ENCODE peak calls at places on chromosome 6, in six cellular contexts. Q is heart right ventricle, K is iPS DF 6.9, L is left ventricle myocardium inferior, T is AG04450, V is uterus. A is an unnamed sample. For H3K9me3 and H3K27me3, the result is how much of the 10 kb centered on the place peaks cover.

GRCh38 chr6:125983246-125983945 is 2.9 kb upstream of the TRMT11 start:
- DNase-seq in Q (no peak), K (no peak), L (no peak), T (no peak), V (no peak), A (no peak)

GRCh38 chr6:74333406-74333805 is 637.4 kb downstream of the CD109 start:
- DNase-seq in Q (no peak), K (no peak), L (no peak), T (no peak), V (no peak), A (no peak)

GRCh38 chr6:16239798-16240123 is 1.4 kb downstream of the GMPR start:
- DNase-seq in Q (peak), K (no peak), L (no peak), T (no peak), V (no peak), A (no peak)

GRCh38 chr6:89007209-89008001 is 44.0 kb upstream of the RNGTT start:
- DNase-seq in Q (no peak), K (no peak), L (no peak), T (no peak), V (no peak), A (no peak)

GRCh38 chr6:127464881-127465459 is 5.8 kb upstream of the KIAA0408 start:
- DNase-seq in Q (peak), K (peak), L (peak), T (no peak), V (peak), A (peak)

GRCh38 chr6:139029470-139030210 is 1.1 kb downstream of the ABRACL start:
- DNase-seq in Q (peak), K (no peak), L (peak), T (peak), V (peak), A (no peak)

GRCh38 chr6:88780714-88781389 is 182.6 kb downstream of the RNGTT start:
- DNase-seq in Q (peak), K (peak), L (no peak), T (peak), V (peak), A (peak)

GRCh38 chr6:164826831-164827468 is 482.5 kb downstream of the C6orf118 start:
- DNase-seq in Q (no peak), K (no peak), L (no peak), T (no peak), V (no peak), A (no peak)

GRCh38 chr6:31907158-31907813 is 5.4 kb upstream of the ZBTB12 start:
- DNase-seq in Q (no peak), K (no peak), L (no peak), T (peak), V (peak), A (no peak)

GRCh38 chr6:53294095-53294494 is 54.7 kb downstream of the ELOVL5 start:
- DNase-seq in Q (no peak), K (no peak), L (no peak), T (no peak), V (no peak), A (peak)

GRCh38 chr6:14851286-14851685 is 394.6 kb upstream of the JARID2 start:
- DNase-seq in Q (no peak), K (no peak), L (no peak), T (no peak), V (no peak), A (no peak)

GRCh38 chr6:31665501-31666336 is at the start of gene CSNK2B:
- DNase-seq in Q (peak), K (peak), L (peak), T (peak), V (peak), A (peak)

GRCh38 chr6:147506704-147507114 is 1.8 kb upstream of the SAMD5 start:
- DNase-seq in Q (peak), K (no peak), L (peak), T (no peak), V (peak), A (no peak)

GRCh38 chr6:132527791-132528190 is 10.3 kb upstream of the TAAR9 start:
- DNase-seq in Q (no peak), K (no peak), L (no peak), T (no peak), V (no peak), A (no peak)

GRCh38 chr6:163956571-163957407 is 542.3 kb downstream of the QKI start:
- DNase-seq in Q (peak), K (peak), L (peak), T (peak), V (peak), A (peak)

GRCh38 chr6:81487489-81487888 is 265.0 kb downstream of the TENT5A start:
- DNase-seq in Q (peak), K (no peak), L (peak), T (no peak), V (peak), A (no peak)

GRCh38 chr6:2225422-2226392 is 19.7 kb downstream of the GMDS start:
- DNase-seq in Q (no peak), K (no peak), L (no peak), T (no peak), V (no peak), A (no peak)

GRCh38 chr6:106966671-106967522 is 7.6 kb downstream of the CD24 start:
- DNase-seq in Q (no peak), K (no peak), L (no peak), T (no peak), V (no peak), A (no peak)

GRCh38 chr6:105691971-105692370 is 289.1 kb upstream of the PREP start:
- DNase-seq in Q (no peak), K (no peak), L (no peak), T (no peak), V (no peak), A (no peak)

GRCh38 chr6:3232017-3232838 is 4.8 kb upstream of the TUBB2B start:
- DNase-seq in Q (no peak), K (no peak), L (no peak), T (no peak), V (no peak), A (no peak)

GRCh38 chr6:168159503-168159902 is 80.5 kb upstream of the FRMD1 start:
- DNase-seq in Q (no peak), K (no peak), L (no peak), T (no peak), V (no peak), A (no peak)

GRCh38 chr6:107491059-107491609 is 1.2 kb downstream of the SOBP start:
- DNase-seq in Q (peak), K (no peak), L (peak), T (no peak), V (peak), A (no peak)

DNA sequence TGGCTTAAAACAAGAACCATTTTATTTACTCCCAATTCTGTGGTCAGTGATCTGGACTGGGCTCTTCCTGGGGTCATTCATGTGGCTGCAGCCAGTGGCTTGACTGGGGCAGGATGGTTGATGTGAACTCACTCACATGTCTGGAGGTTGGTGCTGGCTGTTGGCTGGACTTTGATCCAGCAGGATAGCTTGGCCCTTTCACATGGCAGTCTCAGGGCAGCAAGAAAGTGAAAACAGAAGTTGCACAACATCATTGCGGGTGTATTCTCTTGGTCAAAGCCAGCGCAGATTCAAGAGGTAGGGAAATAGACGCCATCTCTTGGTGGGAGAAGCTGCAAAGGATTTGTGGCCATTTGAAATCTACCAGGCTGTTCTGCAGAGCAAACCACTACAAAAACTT is 77.2 kb downstream of the MDGA1 start:
- DNase-seq in Q (no peak), K (no peak), L (no peak), T (no peak), V (no peak), A (no peak)
- H3K27ac ChIP-seq in Q (no peak), K (no peak), L (no peak), T (no peak), V (no peak), A (no peak)

GRCh38 chr6:40181367-40181766 is 247.1 kb upstream of the MOCS1 start:
- DNase-seq in Q (no peak), K (no peak), L (no peak), T (no peak), V (no peak), A (no peak)

GRCh38 chr6:40185486-40185885 is 251.2 kb upstream of the MOCS1 start:
- DNase-seq in Q (no peak), K (no peak), L (no peak), T (no peak), V (no peak), A (no peak)

GRCh38 chr6:40187654-40188053 is 253.4 kb upstream of the MOCS1 start:
- DNase-seq in Q (no peak), K (no peak), L (no peak), T (no peak), V (no peak), A (no peak)

GRCh38 chr6:40188931-40189330 is 254.7 kb upstream of the MOCS1 start:
- DNase-seq in Q (no peak), K (no peak), L (no peak), T (no peak), V (no peak), A (no peak)

GRCh38 chr6:40183902-40184301 is 249.6 kb upstream of the MOCS1 start:
- DNase-seq in Q (no peak), K (no peak), L (no peak), T (no peak), V (no peak), A (no peak)
- H3K9me3 ChIP-seq in Q (under half), K (under half), L (under half), T (under half), V (under half), A (under half)

DNA sequence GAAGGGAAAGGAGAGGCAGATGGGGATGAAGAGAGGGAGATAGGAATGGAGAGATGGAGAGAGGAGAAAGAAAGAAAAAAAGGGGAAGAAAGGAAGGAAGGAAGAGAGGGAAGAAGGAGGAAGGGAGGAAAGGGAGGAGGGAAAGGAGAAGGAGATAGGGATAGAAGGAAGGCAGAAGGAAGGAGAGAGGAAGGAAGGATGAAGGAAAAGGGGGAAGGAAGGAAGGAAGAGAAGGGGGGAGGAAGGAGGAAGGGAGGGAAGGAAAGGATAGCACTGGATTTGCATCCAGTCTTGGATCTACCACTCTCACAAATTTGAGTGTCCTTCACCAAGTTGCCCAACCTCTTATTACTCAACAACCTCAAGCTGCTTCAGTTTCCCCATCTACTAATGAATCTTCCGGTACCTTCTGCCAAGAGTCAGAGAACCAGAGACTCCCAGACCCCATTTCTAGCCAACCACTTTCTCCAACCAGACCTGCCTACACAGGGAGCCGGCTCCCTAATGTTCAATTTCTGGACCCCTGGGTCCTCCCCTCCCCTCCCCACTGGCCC is 79.7 kb upstream of the FOXP4 start:
- DNase-seq in Q (no peak), K (no peak), L (no peak), T (no peak), V (no peak), A (no peak)
- H3K27me3 ChIP-seq in Q (under half), K (under half), L (half or more), T (under half), V (under half), A (under half)

DNA sequence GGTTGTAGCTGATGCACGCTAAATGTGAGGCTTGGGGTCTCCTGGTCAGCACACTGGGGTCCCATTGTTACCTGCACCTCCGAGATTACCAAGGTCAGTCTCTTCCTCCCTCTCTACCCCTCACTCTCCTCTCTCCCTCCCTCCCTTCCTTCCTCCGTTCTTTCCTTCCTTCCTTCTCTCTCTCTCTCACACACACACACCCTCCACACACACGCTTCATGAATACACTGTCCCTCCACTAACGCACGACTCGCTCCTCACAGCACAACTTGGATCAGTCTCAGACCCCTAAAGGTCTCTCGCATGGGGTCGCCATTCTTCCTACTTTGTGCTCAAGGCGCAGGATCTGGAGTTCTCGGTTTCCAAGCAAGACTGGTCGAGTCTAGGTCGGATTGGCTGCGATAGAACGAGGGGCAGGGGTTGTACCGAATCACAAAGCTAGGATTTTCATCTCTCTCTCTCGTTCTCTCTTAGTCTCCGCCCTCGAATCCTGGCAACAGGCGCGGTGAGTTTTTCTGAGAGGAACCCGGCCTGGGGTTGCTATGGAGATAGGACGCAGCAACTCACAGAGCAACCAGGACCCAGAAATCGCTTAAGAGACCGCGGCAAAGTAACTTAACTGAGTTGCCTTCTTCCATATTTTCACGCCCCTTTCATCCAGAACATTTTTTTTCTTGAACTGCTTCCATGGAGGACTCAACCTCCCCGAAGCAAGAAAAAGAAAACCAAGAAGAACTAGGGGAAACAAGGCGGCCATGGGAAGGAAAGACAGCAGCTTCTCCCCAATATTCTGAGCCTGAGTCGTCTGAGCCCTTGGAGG is at the start of gene RSPH4A:
- DNase-seq in Q (peak), K (peak), L (peak), T (peak), V (peak), A (peak)
- H3K27ac ChIP-seq in Q (no peak), K (no peak), L (no peak), T (no peak), V (peak), A (peak)

GRCh38 chr6:119921491-119922010 is 572.0 kb upstream of the MAN1A1 start:
- DNase-seq in Q (no peak), K (no peak), L (no peak), T (no peak), V (no peak), A (no peak)

GRCh38 chr6:119917186-119917585 is 567.6 kb upstream of the MAN1A1 start:
- DNase-seq in Q (no peak), K (no peak), L (no peak), T (no peak), V (no peak), A (no peak)

DNA sequence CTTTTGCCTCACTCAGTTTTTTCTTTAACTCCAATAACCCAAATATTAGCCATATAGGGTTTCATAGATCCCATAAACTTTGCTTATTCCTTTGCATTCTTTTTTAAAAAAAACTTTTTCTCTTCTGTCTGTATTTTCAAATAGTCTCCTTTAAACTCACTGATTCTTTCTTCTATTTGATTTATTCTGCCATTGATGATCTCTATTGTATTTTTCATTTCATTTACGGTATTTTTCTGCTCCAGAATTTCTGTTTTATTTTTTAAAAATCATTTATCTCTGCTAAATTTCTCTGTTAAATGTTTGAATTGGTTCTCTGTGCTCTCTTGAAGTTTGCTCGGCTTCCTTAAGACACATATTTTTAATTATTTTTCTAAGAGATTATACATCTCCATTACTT is 573.3 kb upstream of the MAN1A1 start:
- DNase-seq in Q (no peak), K (no peak), L (no peak), T (no peak), V (no peak), A (no peak)
- H3K9me3 ChIP-seq in Q (under half), K (under half), L (half or more), T (under half), V (under half), A (under half)